ENCODE peak calls at places on chromosomes 6 and 20, in six cellular contexts. O, B, Q, V, M and C are unnamed samples.

GRCh38 chr20:32457476-32457986 is 99.4 kb downstream of the ASXL1 start:
- DNase-seq in O (peak; percentile 68), B (no peak), Q (peak; percentile 46), V (peak; percentile 73), M (peak; percentile 48), C (peak; percentile 100)

GRCh38 chr20:12012241-12013222 is 94.8 kb downstream of the BTBD3 start:
- DNase-seq in O (peak; percentile 28), B (no peak), Q (peak; percentile 59), V (peak; percentile 52), M (peak; percentile 40), C (peak; percentile 18)

GRCh38 chr6:5746392-5747140 is 260.2 kb downstream of the NRN1 start:
- DNase-seq in O (no peak), B (no peak), Q (no peak), V (peak; percentile 31), M (peak; percentile 38), C (no peak)

GRCh38 chr20:2729251-2729713 is 36.7 kb downstream of the EBF4 start:
- DNase-seq in O (no peak), B (no peak), Q (no peak), V (no peak), M (no peak), C (no peak)

GRCh38 chr6:158060447-158061360 is 79.0 kb downstream of the SYNJ2 start:
- DNase-seq in O (peak; percentile 72), B (no peak), Q (peak; percentile 96), V (peak; percentile 53), M (peak; percentile 97), C (no peak)

GRCh38 chr6:7146079-7146828 is 38.5 kb downstream of the RREB1 start:
- DNase-seq in O (peak; percentile 76), B (no peak), Q (peak; percentile 69), V (no peak), M (peak; percentile 61), C (no peak)

GRCh38 chr20:37233471-37234253 is 28.0 kb downstream of the GHRH start:
- DNase-seq in O (no peak), B (no peak), Q (no peak), V (no peak), M (no peak), C (no peak)

GRCh38 chr6:45566882-45567281 is 189.1 kb upstream of the SUPT3H start:
- DNase-seq in O (no peak), B (no peak), Q (no peak), V (no peak), M (no peak), C (no peak)

GRCh38 chr6:146339716-146340115 is 203.9 kb upstream of the RAB32 start:
- DNase-seq in O (no peak), B (no peak), Q (peak; percentile 50), V (no peak), M (peak; percentile 21), C (no peak)

GRCh38 chr6:107386340-107386739 is 73.0 kb downstream of the PDSS2 start:
- DNase-seq in O (no peak), B (no peak), Q (peak; percentile 31), V (no peak), M (peak; percentile 13), C (no peak)

GRCh38 chr6:87066449-87067288 is 28.2 kb downstream of the CGA start:
- DNase-seq in O (peak; percentile 31), B (no peak), Q (peak; percentile 69), V (peak; percentile 45), M (peak; percentile 60), C (no peak)

GRCh38 chr6:129575378-129576118 is 134.4 kb downstream of the ARHGAP18 start:
- DNase-seq in O (no peak), B (no peak), Q (peak; percentile 74), V (no peak), M (peak; percentile 67), C (no peak)

GRCh38 chr6:15897063-15897934 is 231.6 kb upstream of the MYLIP start:
- DNase-seq in O (no peak), B (no peak), Q (peak; percentile 60), V (no peak), M (peak; percentile 53), C (no peak)

GRCh38 chr6:7051780-7052440 is 55.9 kb upstream of the RREB1 start:
- DNase-seq in O (peak; percentile 65), B (no peak), Q (peak; percentile 19), V (peak; percentile 54), M (no peak), C (peak; percentile 49)

GRCh38 chr6:73031094-73031782 is 194.1 kb downstream of the KHDC1L start:
- DNase-seq in O (no peak), B (no peak), Q (no peak), V (no peak), M (no peak), C (no peak)

GRCh38 chr6:129276986-129277385 is 394.0 kb downstream of the LAMA2 start:
- DNase-seq in O (no peak), B (no peak), Q (no peak), V (no peak), M (no peak), C (no peak)

GRCh38 chr20:25025986-25026605 is 31.8 kb downstream of the ACSS1 start:
- DNase-seq in O (peak; percentile 20), B (peak; percentile 46), Q (no peak), V (no peak), M (no peak), C (no peak)

GRCh38 chr6:34912715-34913464 is 23.8 kb downstream of the ANKS1A start:
- DNase-seq in O (no peak), B (no peak), Q (peak; percentile 85), V (no peak), M (peak; percentile 78), C (no peak)

GRCh38 chr6:21791596-21791995 is 198.0 kb downstream of the SOX4 start:
- DNase-seq in O (no peak), B (no peak), Q (no peak), V (no peak), M (no peak), C (no peak)

GRCh38 chr6:169677096-169677495 is 24.7 kb downstream of the WDR27 start:
- DNase-seq in O (no peak), B (no peak), Q (no peak), V (no peak), M (no peak), C (no peak)

DNA sequence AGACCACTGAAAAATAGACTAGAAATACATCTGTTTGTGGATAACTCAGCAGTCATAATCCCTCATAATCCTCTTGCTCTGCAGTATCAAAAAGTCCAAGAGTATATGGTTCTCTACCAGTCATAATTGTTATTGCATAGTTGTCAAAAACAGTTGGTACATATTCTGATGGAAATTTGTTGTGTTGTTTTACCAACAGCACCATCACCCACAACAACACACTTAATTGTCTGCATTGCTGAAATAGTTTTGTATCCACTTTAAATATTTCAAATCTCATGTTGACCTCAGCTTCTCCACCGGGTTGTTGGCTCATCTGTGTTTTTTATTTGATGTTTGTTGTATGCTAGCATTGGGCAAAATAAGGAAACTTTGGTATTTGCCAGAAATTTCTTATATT is 39.4 kb downstream of the ITCH start:
- DNase-seq in O (no peak), B (no peak), Q (no peak), V (no peak), M (peak; percentile 73), C (no peak)
- TF ChIP-seq CTCF in O (no peak), B (no peak), Q (no peak), V (no peak), M (no peak), C (no peak)

DNA sequence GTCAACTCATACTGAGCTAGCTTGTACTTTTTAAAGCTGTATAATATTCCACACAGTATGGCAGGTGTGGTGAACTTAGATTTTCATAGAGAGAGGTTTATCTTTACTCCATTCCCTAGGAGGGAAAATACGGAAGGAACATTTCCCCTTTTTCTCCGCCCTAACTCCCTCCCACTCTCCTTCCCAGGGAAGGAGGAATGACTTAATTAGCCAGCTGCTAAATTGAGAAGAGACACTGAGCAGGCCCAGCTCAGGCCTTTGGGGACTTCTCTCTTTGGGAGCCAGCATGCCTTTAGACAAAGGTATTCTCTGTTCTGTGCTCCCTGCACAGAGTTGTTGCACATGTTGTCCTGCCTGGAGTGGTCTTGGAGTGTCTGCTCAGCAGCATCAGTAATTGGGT is 46.0 kb downstream of the MBOAT1 start:
- DNase-seq in O (no peak), B (no peak), Q (no peak), V (no peak), M (no peak), C (no peak)
- TF ChIP-seq CTCF in O (no peak), B (no peak), Q (no peak), V (no peak), M (no peak), C (no peak)

GRCh38 chr6:78150425-78150824 is 497.6 kb downstream of the MEI4 start:
- DNase-seq in O (no peak), B (no peak), Q (no peak), V (no peak), M (no peak), C (no peak)
- TF ChIP-seq CTCF in O (no peak), B (no peak), Q (no peak), V (no peak), M (no peak), C (no peak)

GRCh38 chr6:815348-815738 is 122.4 kb upstream of the EXOC2 start:
- DNase-seq in O (no peak), B (no peak), Q (no peak), V (peak; percentile 18), M (no peak), C (no peak)
- TF ChIP-seq CTCF in O (no peak), B (peak; percentile 22), Q (no peak), V (no peak), M (peak; percentile 18), C (no peak)